ENCODE peak calls at places on chromosomes 2 and 18, in four cellular contexts. P is IMR-90, J is ovary, D is body of pancreas. U is an unnamed sample.

GRCh38 chr2:24409700-24410556 is 49.6 kb upstream of the ITSN2 start:
- DNase-seq in P (peak; percentile 74), J (no peak), D (peak; percentile 35), U (peak; percentile 41)

GRCh38 chr2:118969025-118969733 is 27.2 kb downstream of the MARCO start:
- DNase-seq in P (no peak), J (no peak), D (no peak), U (no peak)

GRCh38 chr2:42493468-42493884 is 306 bp downstream of the KCNG3 start:
- DNase-seq in P (no peak), J (no peak), D (no peak), U (no peak)

GRCh38 chr2:80579756-80580155 is 275.2 kb upstream of the LRRTM1 start:
- DNase-seq in P (no peak), J (no peak), D (no peak), U (no peak)

GRCh38 chr2:211875488-211875887 is 663.1 kb downstream of the ERBB4 start:
- DNase-seq in P (peak; percentile 37), J (no peak), D (no peak), U (no peak)

GRCh38 chr2:240781471-240782220 is 38.4 kb downstream of the KIF1A start:
- DNase-seq in P (no peak), J (peak; percentile 16), D (no peak), U (no peak)

GRCh38 chr2:44169155-44169898 is 652 bp downstream of the PPM1B start:
- DNase-seq in P (peak; percentile 37), J (no peak), D (peak; percentile 31), U (peak; percentile 24)

GRCh38 chr2:127100261-127101047 is 6.5 kb downstream of the BIN1 start:
- DNase-seq in P (peak; percentile 19), J (peak; percentile 16), D (peak; percentile 60), U (no peak)

GRCh38 chr2:24785704-24786321 is 7.4 kb downstream of the PTRHD1 start:
- DNase-seq in P (no peak), J (no peak), D (no peak), U (no peak)

GRCh38 chr2:152647417-152648010 is 69.7 kb downstream of the PRPF40A start:
- DNase-seq in P (peak; percentile 49), J (peak; percentile 82), D (peak; percentile 82), U (no peak)

GRCh38 chr2:85953476-85953875 is 64.7 kb upstream of the ST3GAL5 start:
- DNase-seq in P (peak; percentile 8), J (no peak), D (no peak), U (no peak)

GRCh38 chr2:14861201-14861600 is 228.7 kb downstream of the LRATD1 start:
- DNase-seq in P (no peak), J (no peak), D (no peak), U (no peak)

GRCh38 chr2:112881217-112882000 is 29.6 kb upstream of the IL37 start:
- DNase-seq in P (peak; percentile 94), J (no peak), D (no peak), U (peak; percentile 45)

GRCh38 chr2:68653538-68653982 is 10.2 kb downstream of the PROKR1 start:
- DNase-seq in P (peak; percentile 85), J (peak; percentile 25), D (no peak), U (peak; percentile 15)

GRCh38 chr2:165844216-165844615 is 50.2 kb upstream of the GALNT3 start:
- DNase-seq in P (no peak), J (no peak), D (no peak), U (no peak)

GRCh38 chr18:70072678-70073077 is 125.0 kb upstream of the CD226 start:
- DNase-seq in P (peak; percentile 50), J (no peak), D (no peak), U (no peak)

GRCh38 chr18:70073442-70073841 is 125.8 kb upstream of the CD226 start:
- DNase-seq in P (no peak), J (no peak), D (no peak), U (no peak)

GRCh38 chr18:70069965-70070364 is 122.3 kb upstream of the CD226 start:
- DNase-seq in P (no peak), J (no peak), D (no peak), U (no peak)

GRCh38 chr18:70075906-70076305 is 128.2 kb upstream of the CD226 start:
- DNase-seq in P (no peak), J (no peak), D (no peak), U (no peak)

DNA sequence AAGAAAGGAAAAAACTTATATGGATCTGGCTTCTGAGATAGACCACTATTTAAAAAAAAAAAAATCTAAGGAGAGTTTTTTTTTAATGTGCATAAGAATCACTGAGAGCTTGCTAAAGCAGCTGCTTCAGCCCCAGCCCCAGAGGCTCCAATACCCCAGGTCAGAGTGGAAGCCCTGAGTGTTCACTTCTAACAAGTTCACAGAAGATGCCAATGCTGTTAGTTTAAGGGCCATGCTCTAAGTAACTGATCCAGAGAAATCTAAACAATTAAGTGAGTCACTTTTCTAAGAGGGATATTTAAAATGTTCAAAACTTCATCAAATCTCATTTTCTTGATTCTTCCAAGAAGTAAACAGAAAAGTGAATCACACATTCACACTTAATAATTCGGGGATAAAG is 126.4 kb upstream of the CD226 start:
- DNase-seq in P (peak; percentile 72), J (no peak), D (no peak), U (no peak)
- TF ChIP-seq POLR2A in P (no peak), J (no peak), D (no peak), U (no peak)

GRCh38 chr2:218395090-218395444 is 4.6 kb upstream of the CTDSP1 start:
- DNase-seq in P (no peak), J (no peak), D (no peak), U (no peak)

GRCh38 chr2:218396688-218397501 is 2.8 kb upstream of the CTDSP1 start:
- DNase-seq in P (peak; percentile 67), J (peak; percentile 80), D (peak; percentile 83), U (peak; percentile 81)

GRCh38 chr2:218394298-218395089 is 5.2 kb upstream of the CTDSP1 start:
- DNase-seq in P (no peak), J (peak; percentile 65), D (no peak), U (no peak)

GRCh38 chr2:218395456-218395825 is 4.2 kb upstream of the CTDSP1 start:
- DNase-seq in P (no peak), J (peak; percentile 53), D (no peak), U (no peak)

DNA sequence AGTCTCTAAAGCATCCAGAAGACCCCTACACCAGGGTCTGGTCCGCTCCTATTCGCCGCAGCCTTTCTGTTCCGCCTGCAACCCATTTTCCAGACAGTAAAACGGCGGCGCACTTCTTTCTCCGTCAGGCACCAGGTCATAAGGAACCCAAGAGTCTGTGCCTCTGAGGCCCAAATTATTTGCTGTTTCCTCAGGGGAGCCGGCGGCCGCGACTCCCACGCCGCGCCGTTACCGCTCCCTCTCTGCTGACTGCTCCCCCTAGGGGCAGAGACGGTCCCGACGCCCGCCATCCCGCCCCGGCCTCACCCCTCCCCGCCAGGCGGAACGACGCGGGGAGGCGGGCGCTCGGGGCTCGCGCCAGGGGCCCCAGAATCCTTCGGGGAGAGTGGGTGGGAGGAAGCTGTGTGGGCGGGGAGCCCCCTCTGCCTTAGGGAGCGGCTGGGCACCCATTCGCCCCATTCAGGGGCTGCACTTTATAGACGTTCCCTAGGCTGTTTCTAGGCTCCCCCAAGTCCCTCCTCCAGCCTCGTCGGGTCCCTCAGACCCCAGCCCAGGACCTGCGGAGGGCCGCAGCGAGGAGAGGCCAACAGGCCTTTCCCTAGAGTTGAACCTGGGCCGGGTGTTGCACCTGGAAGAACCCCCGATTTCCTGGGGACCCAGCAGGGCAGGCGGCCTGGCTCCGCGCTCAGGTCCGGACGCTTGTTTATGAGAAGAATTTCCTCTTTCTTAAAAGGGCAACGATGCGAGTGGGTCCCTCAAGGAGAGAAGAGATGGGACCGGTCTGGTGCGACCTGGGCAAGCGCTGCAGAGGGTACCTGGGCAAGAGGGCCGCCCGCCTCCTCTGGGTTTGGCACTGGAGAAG is 3.6 kb upstream of the CTDSP1 start:
- DNase-seq in P (peak; percentile 97), J (peak; percentile 97), D (peak; percentile 94), U (peak; percentile 89)
- TF ChIP-seq POLR2A in P (no peak), J (peak; percentile 55), D (peak; percentile 66), U (no peak)

DNA sequence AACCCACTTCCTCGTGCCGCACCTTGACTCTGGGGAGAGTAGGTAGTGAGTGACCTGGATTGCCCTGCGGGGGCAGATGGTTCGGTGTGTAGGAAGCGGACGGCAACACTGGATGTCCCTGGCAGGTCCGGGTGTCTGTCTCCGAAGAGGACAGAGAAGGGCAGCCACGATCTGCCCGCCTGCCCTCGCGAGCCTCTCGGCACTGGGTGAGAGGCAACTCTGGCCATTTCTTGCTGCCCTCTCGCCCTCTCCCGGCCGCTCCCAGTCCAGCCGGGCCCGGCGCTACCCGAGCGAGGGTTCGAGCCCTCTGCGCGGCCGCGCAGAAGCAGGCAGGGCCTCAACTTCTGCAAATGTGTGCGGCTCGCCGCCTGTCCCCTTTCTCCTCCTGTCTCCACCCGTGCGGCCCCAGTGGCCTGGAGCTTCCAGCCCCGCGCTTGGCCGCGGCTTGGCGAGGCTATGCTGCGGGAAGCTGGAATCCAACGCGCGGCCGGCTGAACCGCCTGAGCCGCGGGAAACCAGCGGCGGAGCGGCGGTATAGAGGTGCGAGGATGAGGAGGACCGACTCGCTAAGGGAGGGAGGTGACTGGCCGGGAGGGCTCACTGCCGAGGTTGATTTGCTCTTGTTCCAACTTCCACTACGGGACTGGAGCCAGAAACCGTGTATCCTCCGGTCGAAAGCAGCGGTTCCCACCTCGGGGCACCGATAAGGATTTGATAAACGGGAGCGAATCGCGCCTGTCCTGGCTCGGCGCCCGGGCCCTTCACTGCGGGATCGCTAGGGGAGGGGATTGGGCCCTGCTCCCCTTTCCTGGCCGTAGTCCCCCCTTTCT is 1.5 kb downstream of the EPAS1 start:
- DNase-seq in P (peak; percentile 47), J (peak; percentile 80), D (peak; percentile 76), U (peak; percentile 66)
- TF ChIP-seq POLR2A in P (peak; percentile 16), J (peak; percentile 16), D (no peak), U (no peak)

DNA sequence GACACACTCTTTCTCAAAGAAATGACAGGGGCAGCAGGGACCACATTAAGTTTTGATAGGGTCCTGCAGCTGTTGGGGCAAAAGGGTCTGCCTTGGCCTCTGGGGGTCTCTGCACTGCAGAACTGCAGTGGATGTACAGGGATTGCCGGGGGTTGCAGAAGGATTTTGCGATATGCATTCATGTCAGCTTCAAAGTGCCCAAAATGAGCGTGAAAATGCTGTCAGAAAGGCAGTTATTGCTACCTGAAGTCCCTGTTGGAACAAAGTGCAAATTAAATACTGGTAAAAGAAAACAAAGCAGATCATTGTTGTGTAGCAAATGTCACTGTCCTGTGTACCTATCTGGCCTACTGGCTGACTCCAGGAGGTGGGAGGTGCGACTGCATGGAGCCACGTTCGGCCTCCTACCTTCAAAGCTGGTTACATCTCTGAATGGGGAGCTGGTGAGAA is 78.8 kb upstream of the MAP4K3 start:
- DNase-seq in P (no peak), J (no peak), D (no peak), U (no peak)
- TF ChIP-seq POLR2A in P (no peak), J (no peak), D (no peak), U (no peak)

DNA sequence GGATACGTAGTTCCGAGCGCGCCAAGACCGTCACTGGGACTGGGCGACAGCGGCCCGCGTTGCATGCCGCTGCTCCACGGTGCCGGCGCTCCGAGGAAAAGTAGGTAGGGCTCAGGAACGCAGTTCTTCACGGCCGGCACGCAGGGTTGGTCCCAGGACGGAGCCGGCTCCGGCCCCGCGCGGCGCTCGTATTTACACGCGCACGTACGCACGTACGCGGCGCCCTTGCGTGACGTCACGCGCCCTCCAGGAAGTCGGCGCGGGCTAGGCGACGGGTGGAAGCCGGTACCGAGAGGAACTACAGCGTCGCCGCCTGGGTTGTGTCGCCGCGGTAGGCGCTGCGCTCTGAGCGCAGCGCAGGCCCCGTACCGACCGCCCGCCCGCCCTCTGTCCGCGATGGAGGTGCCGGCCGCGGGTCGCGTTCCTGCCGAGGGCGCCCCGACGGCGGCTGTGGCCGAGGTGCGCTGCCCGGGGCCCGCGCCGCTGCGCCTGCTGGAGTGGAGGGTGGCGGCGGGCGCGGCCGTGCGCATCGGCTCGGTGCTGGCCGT is at the start of gene CTDP1:
- DNase-seq in P (peak; percentile 91), J (peak; percentile 90), D (peak; percentile 93), U (peak; percentile 57)
- TF ChIP-seq POLR2A in P (no peak), J (peak; percentile 27), D (no peak), U (no peak)

U was measured in H54.